ENCODE peak calls at places on chromosomes 1 and 21, in four cellular contexts. One of them, this sample, is unnamed.

GRCh38 chr1:160726498-160727391 is 12.3 kb upstream of the SLAMF7 start:
- DNase-seq in neural progenitor cell: peak
- DNase-seq in spleen: no peak
- DNase-seq in tibial nerve: no peak
- DNase-seq in this sample: peak

GRCh38 chr1:184326278-184326677 is 60.6 kb upstream of the C1orf21 start:
- DNase-seq in tibial nerve: no peak
- DNase-seq in spleen: no peak
- DNase-seq in neural progenitor cell: no peak
- DNase-seq in this sample: no peak

GRCh38 chr1:228414511-228415211 is 2.0 kb downstream of the TRIM17 start:
- DNase-seq in tibial nerve: no peak
- DNase-seq in spleen: peak
- DNase-seq in neural progenitor cell: no peak
- DNase-seq in this sample: no peak

GRCh38 chr1:147316968-147317367 is 74.5 kb downstream of the CHD1L start:
- DNase-seq in spleen: no peak
- DNase-seq in neural progenitor cell: no peak
- DNase-seq in tibial nerve: no peak
- DNase-seq in this sample: no peak

GRCh38 chr1:21270086-21270689 is 20.1 kb downstream of the ECE1 start:
- DNase-seq in neural progenitor cell: peak
- DNase-seq in spleen: peak
- DNase-seq in tibial nerve: peak
- DNase-seq in this sample: peak

GRCh38 chr1:81799939-81800740 is 594 bp upstream of the ADGRL2 start:
- DNase-seq in tibial nerve: peak
- DNase-seq in neural progenitor cell: peak
- DNase-seq in spleen: no peak
- DNase-seq in this sample: peak

GRCh38 chr1:197342044-197342565 is 74.1 kb downstream of the CRB1 start:
- DNase-seq in spleen: no peak
- DNase-seq in neural progenitor cell: no peak
- DNase-seq in tibial nerve: no peak
- DNase-seq in this sample: no peak

GRCh38 chr1:33366766-33367487 is 46.0 kb upstream of the A3GALT2 start:
- DNase-seq in tibial nerve: no peak
- DNase-seq in neural progenitor cell: no peak
- DNase-seq in spleen: no peak
- DNase-seq in this sample: no peak

GRCh38 chr1:83639785-83640184 is 359.1 kb downstream of the TTLL7 start:
- DNase-seq in spleen: no peak
- DNase-seq in neural progenitor cell: no peak
- DNase-seq in tibial nerve: no peak
- DNase-seq in this sample: no peak

GRCh38 chr1:26555550-26555981 is 26.0 kb downstream of the RPS6KA1 start:
- DNase-seq in neural progenitor cell: no peak
- DNase-seq in tibial nerve: no peak
- DNase-seq in spleen: no peak
- DNase-seq in this sample: no peak

GRCh38 chr1:224615861-224616760 is at the start of gene CNIH3:
- DNase-seq in neural progenitor cell: peak
- DNase-seq in tibial nerve: no peak
- DNase-seq in spleen: peak
- DNase-seq in this sample: peak

GRCh38 chr1:163959622-163960021 is 599.4 kb upstream of the PBX1 start:
- DNase-seq in neural progenitor cell: no peak
- DNase-seq in spleen: no peak
- DNase-seq in tibial nerve: no peak
- DNase-seq in this sample: no peak

GRCh38 chr21:38619865-38620513 is 121.7 kb upstream of the ERG start:
- DNase-seq in spleen: no peak
- DNase-seq in neural progenitor cell: no peak
- DNase-seq in tibial nerve: no peak
- DNase-seq in this sample: peak

GRCh38 chr1:199202331-199202730 is 563.5 kb downstream of the PTPRC start:
- DNase-seq in spleen: no peak
- DNase-seq in tibial nerve: no peak
- DNase-seq in neural progenitor cell: no peak
- DNase-seq in this sample: peak

GRCh38 chr1:219292341-219292740 is 118.7 kb downstream of the LYPLAL1 start:
- DNase-seq in neural progenitor cell: no peak
- DNase-seq in spleen: no peak
- DNase-seq in tibial nerve: no peak
- DNase-seq in this sample: no peak

GRCh38 chr1:231611111-231611510 is 15.5 kb upstream of the DISC1 start:
- DNase-seq in tibial nerve: no peak
- DNase-seq in neural progenitor cell: no peak
- DNase-seq in spleen: no peak
- DNase-seq in this sample: no peak

GRCh38 chr1:230849451-230850194 is 18.7 kb downstream of the C1orf198 start:
- DNase-seq in tibial nerve: no peak
- DNase-seq in spleen: no peak
- DNase-seq in neural progenitor cell: no peak
- DNase-seq in this sample: peak

GRCh38 chr1:50418600-50419109 is 4.6 kb downstream of the DMRTA2 start:
- DNase-seq in tibial nerve: no peak
- DNase-seq in spleen: no peak
- DNase-seq in neural progenitor cell: peak
- DNase-seq in this sample: no peak

GRCh38 chr21:45634511-45635183 is 8.9 kb upstream of the PCBP3 start:
- DNase-seq in spleen: no peak
- DNase-seq in neural progenitor cell: no peak
- DNase-seq in tibial nerve: no peak
- DNase-seq in this sample: no peak

GRCh38 chr1:46131727-46132528 is 501 bp downstream of the PIK3R3 start:
- DNase-seq in spleen: peak
- DNase-seq in neural progenitor cell: peak
- DNase-seq in tibial nerve: no peak
- DNase-seq in this sample: peak

GRCh38 chr1:27380223-27380622 is 2.9 kb downstream of the CD164L2 start:
- DNase-seq in neural progenitor cell: no peak
- DNase-seq in spleen: no peak
- DNase-seq in tibial nerve: no peak
- DNase-seq in this sample: no peak

GRCh38 chr1:154839691-154840090 is 30.4 kb downstream of the KCNN3 start:
- DNase-seq in spleen: no peak
- DNase-seq in neural progenitor cell: peak
- DNase-seq in tibial nerve: no peak
- DNase-seq in this sample: no peak

GRCh38 chr21:43330306-43330881 is 96.5 kb downstream of the SIK1 start:
- DNase-seq in spleen: no peak
- DNase-seq in tibial nerve: no peak
- DNase-seq in neural progenitor cell: no peak
- DNase-seq in this sample: no peak

GRCh38 chr1:201711101-201711597 is 117.8 kb upstream of the IPO9 start:
- DNase-seq in spleen: no peak
- DNase-seq in neural progenitor cell: peak
- DNase-seq in tibial nerve: no peak
- DNase-seq in this sample: no peak

GRCh38 chr1:18175530-18176377 is 68.2 kb downstream of the IGSF21 start:
- DNase-seq in spleen: no peak
- DNase-seq in tibial nerve: no peak
- DNase-seq in neural progenitor cell: no peak
- DNase-seq in this sample: no peak

GRCh38 chr1:163528710-163529348 is 207.1 kb downstream of the NUF2 start:
- DNase-seq in spleen: no peak
- DNase-seq in neural progenitor cell: peak
- DNase-seq in tibial nerve: no peak
- DNase-seq in this sample: peak

GRCh38 chr1:228375578-228376261 is 30.9 kb downstream of the TRIM11 start:
- DNase-seq in neural progenitor cell: no peak
- DNase-seq in tibial nerve: no peak
- DNase-seq in spleen: peak
- DNase-seq in this sample: no peak

GRCh38 chr1:190849346-190849745 is 371.7 kb upstream of the BRINP3 start:
- DNase-seq in neural progenitor cell: peak
- DNase-seq in spleen: no peak
- DNase-seq in tibial nerve: no peak
- DNase-seq in this sample: no peak

GRCh38 chr1:40450491-40451237 is 388 bp downstream of the ZFP69B start:
- DNase-seq in neural progenitor cell: peak
- DNase-seq in tibial nerve: no peak
- DNase-seq in spleen: peak
- DNase-seq in this sample: peak

GRCh38 chr1:109624215-109625010 is 4.8 kb downstream of the AMPD2 start:
- DNase-seq in tibial nerve: no peak
- DNase-seq in neural progenitor cell: no peak
- DNase-seq in spleen: no peak
- DNase-seq in this sample: no peak

GRCh38 chr1:91884459-91885290 is 1.3 kb downstream of the TGFBR3 start:
- DNase-seq in neural progenitor cell: peak
- DNase-seq in tibial nerve: no peak
- DNase-seq in spleen: peak
- DNase-seq in this sample: no peak

GRCh38 chr1:164846731-164847691 is 288.0 kb downstream of the PBX1 start:
- DNase-seq in neural progenitor cell: no peak
- DNase-seq in spleen: no peak
- DNase-seq in tibial nerve: no peak
- DNase-seq in this sample: no peak

GRCh38 chr1:156492591-156493080 is 7.9 kb downstream of the MEF2D start:
- DNase-seq in neural progenitor cell: no peak
- DNase-seq in spleen: peak
- DNase-seq in tibial nerve: no peak
- DNase-seq in this sample: no peak
- H3K4me3 ChIP-seq in neural progenitor cell: no peak
- H3K4me3 ChIP-seq in spleen: no peak
- H3K4me3 ChIP-seq in tibial nerve: no peak
- H3K4me3 ChIP-seq in this sample: no peak

DNA sequence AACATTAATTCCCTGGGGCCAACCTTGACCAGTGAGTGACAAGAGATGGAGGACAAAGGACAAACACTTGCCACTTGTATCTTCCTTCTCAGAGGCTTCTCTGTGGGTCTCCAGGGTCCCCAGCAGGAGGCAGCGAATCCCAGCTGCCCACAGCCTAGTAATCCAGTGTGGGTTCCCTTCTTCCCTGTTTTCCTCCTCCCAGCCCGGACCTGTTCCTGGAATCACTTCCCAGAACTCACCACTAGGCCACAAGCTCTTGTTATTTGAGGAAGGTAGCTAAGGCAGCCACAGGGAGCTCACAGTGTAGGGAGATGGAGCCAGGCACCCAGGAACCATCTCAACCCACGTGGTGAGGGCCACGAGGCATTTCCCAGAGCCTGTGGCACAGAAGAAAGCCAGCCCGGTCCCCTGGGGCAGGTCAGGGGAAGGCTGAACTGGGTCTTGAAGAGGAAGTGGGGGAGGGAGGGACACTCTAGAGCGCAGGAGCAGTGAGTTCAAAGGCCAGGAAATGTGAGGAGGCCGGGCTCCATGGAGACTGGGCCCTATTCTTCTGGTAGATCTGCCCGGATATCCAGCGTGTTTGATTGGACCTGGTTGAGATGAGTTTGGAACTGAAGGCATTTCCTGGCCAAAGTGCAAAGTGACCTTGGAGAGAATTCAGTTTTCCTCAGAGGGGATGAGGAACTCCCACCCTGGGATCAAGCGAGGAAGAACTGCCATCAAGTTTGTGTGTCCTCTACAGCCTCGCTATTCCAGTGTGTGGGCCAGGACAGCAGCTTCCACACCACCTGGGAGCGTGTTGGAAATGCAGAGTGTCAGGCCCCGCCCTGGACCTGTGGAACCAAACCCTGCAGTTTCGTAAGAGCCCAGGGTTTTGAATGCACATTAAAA is 20.3 kb upstream of the C2CD2 start:
- DNase-seq in neural progenitor cell: no peak
- DNase-seq in spleen: no peak
- DNase-seq in tibial nerve: no peak
- DNase-seq in this sample: no peak
- TF ChIP-seq CTCF in neural progenitor cell: no peak
- TF ChIP-seq CTCF in spleen: no peak
- TF ChIP-seq CTCF in tibial nerve: no peak
- TF ChIP-seq CTCF in this sample: no peak

DNA sequence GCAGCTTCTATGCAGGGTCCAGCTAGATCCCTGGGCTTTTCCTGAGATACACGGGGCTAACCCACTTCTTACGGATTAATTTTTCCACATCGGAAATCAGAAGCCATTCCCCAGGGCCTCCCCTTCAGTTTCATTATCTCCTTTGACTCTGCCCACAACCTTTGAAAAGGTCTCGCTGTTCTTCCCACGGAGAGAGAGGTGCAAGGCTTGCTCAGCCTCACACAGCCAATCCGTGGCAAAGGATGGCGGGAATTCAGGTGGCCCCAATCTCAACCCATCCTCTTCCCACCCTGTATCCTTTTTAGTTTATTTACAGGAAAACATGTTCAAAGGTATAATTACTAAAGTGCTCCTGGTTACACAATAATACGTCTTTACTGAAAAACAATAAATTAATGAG is 702 bp upstream of the MAPKAPK2 start:
- DNase-seq in neural progenitor cell: no peak
- DNase-seq in tibial nerve: no peak
- DNase-seq in spleen: no peak
- DNase-seq in this sample: no peak
- H3K4me3 ChIP-seq in neural progenitor cell: peak
- H3K4me3 ChIP-seq in tibial nerve: peak
- H3K4me3 ChIP-seq in spleen: peak
- H3K4me3 ChIP-seq in this sample: peak

GRCh38 chr1:39003464-39003752 is 12.3 kb downstream of the AKIRIN1 start:
- DNase-seq in neural progenitor cell: no peak
- DNase-seq in tibial nerve: no peak
- DNase-seq in spleen: no peak
- DNase-seq in this sample: no peak

GRCh38 chr1:39001516-39002389 is 10.7 kb downstream of the AKIRIN1 start:
- DNase-seq in tibial nerve: no peak
- DNase-seq in spleen: no peak
- DNase-seq in neural progenitor cell: no peak
- DNase-seq in this sample: peak

GRCh38 chr1:39003787-39004186 is 12.7 kb downstream of the AKIRIN1 start:
- DNase-seq in neural progenitor cell: no peak
- DNase-seq in spleen: no peak
- DNase-seq in tibial nerve: no peak
- DNase-seq in this sample: no peak

GRCh38 chr1:39006287-39006686 is 15.2 kb downstream of the AKIRIN1 start:
- DNase-seq in neural progenitor cell: no peak
- DNase-seq in spleen: no peak
- DNase-seq in tibial nerve: no peak
- DNase-seq in this sample: no peak

GRCh38 chr1:39006726-39007645 is 15.9 kb downstream of the AKIRIN1 start:
- DNase-seq in spleen: no peak
- DNase-seq in tibial nerve: no peak
- DNase-seq in neural progenitor cell: no peak
- DNase-seq in this sample: no peak
- TF ChIP-seq CTCF in spleen: no peak
- TF ChIP-seq CTCF in tibial nerve: no peak
- TF ChIP-seq CTCF in neural progenitor cell: no peak
- TF ChIP-seq CTCF in this sample: no peak

GRCh38 chr1:115408489-115409002 is 70.5 kb upstream of the NGF start:
- DNase-seq in neural progenitor cell: no peak
- DNase-seq in tibial nerve: no peak
- DNase-seq in spleen: no peak
- DNase-seq in this sample: no peak
- H3K4me3 ChIP-seq in neural progenitor cell: no peak
- H3K4me3 ChIP-seq in tibial nerve: no peak
- H3K4me3 ChIP-seq in spleen: no peak
- H3K4me3 ChIP-seq in this sample: no peak

This sample was measured in epithelial cell of esophagus.